ENCODE peak calls at places on chromosomes 4 and X, in eight cellular contexts. One of them, this sample, is unnamed.

GRCh38 chr4:5865896-5866599 is 26.8 kb downstream of the CRMP1 start:
- DNase-seq in uterus: no peak
- DNase-seq in GM12892: no peak
- DNase-seq in tibial nerve: no peak
- DNase-seq in NB4: peak; percentile 75
- DNase-seq in ovary: no peak
- DNase-seq in thyroid gland: no peak
- DNase-seq in HCT116: no peak
- DNase-seq in this sample: no peak

GRCh38 chr4:6873792-6874461 is 35.7 kb upstream of the TBC1D14 start:
- DNase-seq in GM12892: no peak
- DNase-seq in ovary: peak; percentile 79
- DNase-seq in NB4: peak; percentile 81
- DNase-seq in tibial nerve: peak; percentile 55
- DNase-seq in thyroid gland: peak; percentile 72
- DNase-seq in uterus: peak; percentile 67
- DNase-seq in HCT116: peak; percentile 51
- DNase-seq in this sample: peak; percentile 89

GRCh38 chrX:41332408-41332987 is 1.5 kb upstream of the DDX3X start:
- DNase-seq in NB4: peak; percentile 67
- DNase-seq in thyroid gland: peak; percentile 34
- DNase-seq in ovary: no peak
- DNase-seq in HCT116: no peak
- DNase-seq in uterus: peak; percentile 60
- DNase-seq in GM12892: no peak
- DNase-seq in tibial nerve: no peak
- DNase-seq in this sample: peak; percentile 63

GRCh38 chr4:53514509-53514908 is 76.8 kb downstream of the LNX1 start:
- DNase-seq in GM12892: no peak
- DNase-seq in ovary: no peak
- DNase-seq in thyroid gland: no peak
- DNase-seq in tibial nerve: no peak
- DNase-seq in HCT116: no peak
- DNase-seq in uterus: no peak
- DNase-seq in NB4: no peak
- DNase-seq in this sample: no peak

GRCh38 chrX:32448320-32448719 is 763.0 kb downstream of the DMD start:
- DNase-seq in thyroid gland: no peak
- DNase-seq in uterus: no peak
- DNase-seq in HCT116: no peak
- DNase-seq in ovary: no peak
- DNase-seq in tibial nerve: no peak
- DNase-seq in NB4: peak; percentile 63
- DNase-seq in GM12892: no peak
- DNase-seq in this sample: no peak

GRCh38 chr4:173448557-173448918 is 49.6 kb upstream of the SCRG1 start:
- DNase-seq in NB4: no peak
- DNase-seq in ovary: no peak
- DNase-seq in tibial nerve: no peak
- DNase-seq in GM12892: no peak
- DNase-seq in thyroid gland: no peak
- DNase-seq in uterus: no peak
- DNase-seq in HCT116: no peak
- DNase-seq in this sample: no peak

GRCh38 chrX:127943570-127943969 is 108.6 kb downstream of the ACTRT1 start:
- DNase-seq in thyroid gland: no peak
- DNase-seq in uterus: no peak
- DNase-seq in GM12892: no peak
- DNase-seq in HCT116: no peak
- DNase-seq in ovary: no peak
- DNase-seq in NB4: no peak
- DNase-seq in tibial nerve: no peak
- DNase-seq in this sample: no peak

GRCh38 chr4:52984469-52984868 is 122.4 kb downstream of the RASL11B start:
- DNase-seq in uterus: no peak
- DNase-seq in GM12892: no peak
- DNase-seq in NB4: no peak
- DNase-seq in ovary: no peak
- DNase-seq in thyroid gland: no peak
- DNase-seq in HCT116: no peak
- DNase-seq in tibial nerve: no peak
- DNase-seq in this sample: no peak

GRCh38 chr4:66169341-66169740 is 499.1 kb upstream of the EPHA5 start:
- DNase-seq in tibial nerve: no peak
- DNase-seq in NB4: no peak
- DNase-seq in thyroid gland: no peak
- DNase-seq in uterus: no peak
- DNase-seq in HCT116: no peak
- DNase-seq in ovary: no peak
- DNase-seq in GM12892: no peak
- DNase-seq in this sample: no peak

GRCh38 chr4:183261953-183262775 is 57.9 kb downstream of the CLDN22 start:
- DNase-seq in NB4: peak; percentile 82
- DNase-seq in GM12892: no peak
- DNase-seq in tibial nerve: peak; percentile 75
- DNase-seq in HCT116: peak; percentile 56
- DNase-seq in uterus: peak; percentile 80
- DNase-seq in thyroid gland: peak; percentile 82
- DNase-seq in ovary: peak; percentile 84
- DNase-seq in this sample: peak; percentile 89

GRCh38 chr4:47631161-47631560 is 146.1 kb downstream of the ATP10D start:
- DNase-seq in HCT116: no peak
- DNase-seq in thyroid gland: no peak
- DNase-seq in tibial nerve: no peak
- DNase-seq in NB4: no peak
- DNase-seq in GM12892: no peak
- DNase-seq in ovary: no peak
- DNase-seq in uterus: no peak
- DNase-seq in this sample: no peak

GRCh38 chrX:40622741-40623536 is at the start of gene MPC1L:
- DNase-seq in NB4: no peak
- DNase-seq in tibial nerve: no peak
- DNase-seq in GM12892: no peak
- DNase-seq in ovary: no peak
- DNase-seq in HCT116: no peak
- DNase-seq in uterus: no peak
- DNase-seq in thyroid gland: no peak
- DNase-seq in this sample: no peak

DNA sequence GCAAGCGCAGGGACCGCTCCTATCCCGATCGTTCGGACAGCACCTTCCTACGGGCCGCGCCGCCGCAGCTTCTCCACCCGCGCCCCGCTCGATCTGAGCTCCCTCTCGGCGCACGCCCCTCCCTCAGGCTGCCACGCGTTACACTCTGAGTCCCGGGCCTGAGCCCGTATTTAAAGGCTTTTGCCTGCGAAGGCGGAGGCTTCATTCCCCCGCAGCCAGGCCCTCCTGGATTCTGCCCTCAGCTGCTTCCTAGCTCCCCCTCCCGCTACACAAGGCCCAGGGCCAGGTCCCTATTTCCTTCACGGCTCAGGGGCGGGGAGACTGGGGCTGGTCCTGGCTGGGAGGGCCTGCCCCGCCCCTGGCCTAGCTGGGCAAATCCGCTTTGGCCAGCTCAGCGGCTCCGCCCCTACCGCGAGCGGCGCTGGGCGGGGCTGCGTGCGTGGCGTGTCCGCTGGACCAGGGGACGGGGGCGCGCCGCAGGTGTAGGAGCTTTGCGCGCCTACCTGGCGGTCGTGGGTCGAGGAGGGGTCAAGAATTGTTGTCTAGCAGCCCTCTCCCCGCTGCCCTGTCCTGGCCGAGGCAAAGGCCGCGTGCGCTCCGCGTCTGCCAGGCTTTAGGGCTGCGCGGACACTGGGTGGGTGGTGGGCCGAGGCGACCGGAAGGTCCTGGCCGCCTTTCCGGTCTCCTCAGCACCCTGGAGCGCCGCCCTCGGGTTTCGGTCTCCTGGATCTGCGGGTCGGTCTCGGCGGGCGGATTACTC is at the start of gene UGDH:
- DNase-seq in NB4: peak; percentile 99
- DNase-seq in thyroid gland: peak; percentile 99
- DNase-seq in HCT116: peak; percentile 91
- DNase-seq in GM12892: peak; percentile 97
- DNase-seq in uterus: peak; percentile 97
- DNase-seq in ovary: peak; percentile 98
- DNase-seq in tibial nerve: peak; percentile 94
- DNase-seq in this sample: peak; percentile 95
- TF ChIP-seq POLR2A in NB4: peak; percentile 95
- TF ChIP-seq POLR2A in thyroid gland: peak; percentile 98
- TF ChIP-seq POLR2A in HCT116: peak; percentile 48
- TF ChIP-seq POLR2A in GM12892: peak; percentile 93
- TF ChIP-seq POLR2A in uterus: peak; percentile 84
- TF ChIP-seq POLR2A in ovary: peak; percentile 98
- TF ChIP-seq POLR2A in tibial nerve: peak; percentile 67
- TF ChIP-seq POLR2A in this sample: peak; percentile 69

GRCh38 chr4:20698820-20699219 is 1.4 kb upstream of the PACRGL start:
- DNase-seq in uterus: no peak
- DNase-seq in thyroid gland: no peak
- DNase-seq in GM12892: no peak
- DNase-seq in ovary: no peak
- DNase-seq in HCT116: no peak
- DNase-seq in tibial nerve: no peak
- DNase-seq in NB4: peak; percentile 23
- DNase-seq in this sample: peak; percentile 45

GRCh38 chr4:20696815-20697214 is 3.4 kb upstream of the PACRGL start:
- DNase-seq in uterus: no peak
- DNase-seq in tibial nerve: no peak
- DNase-seq in thyroid gland: no peak
- DNase-seq in ovary: no peak
- DNase-seq in HCT116: no peak
- DNase-seq in NB4: no peak
- DNase-seq in GM12892: no peak
- DNase-seq in this sample: no peak

GRCh38 chr4:20698382-20698781 is 1.9 kb upstream of the PACRGL start:
- DNase-seq in HCT116: no peak
- DNase-seq in NB4: peak; percentile 83
- DNase-seq in thyroid gland: no peak
- DNase-seq in GM12892: no peak
- DNase-seq in ovary: no peak
- DNase-seq in uterus: no peak
- DNase-seq in tibial nerve: no peak
- DNase-seq in this sample: peak; percentile 41

DNA sequence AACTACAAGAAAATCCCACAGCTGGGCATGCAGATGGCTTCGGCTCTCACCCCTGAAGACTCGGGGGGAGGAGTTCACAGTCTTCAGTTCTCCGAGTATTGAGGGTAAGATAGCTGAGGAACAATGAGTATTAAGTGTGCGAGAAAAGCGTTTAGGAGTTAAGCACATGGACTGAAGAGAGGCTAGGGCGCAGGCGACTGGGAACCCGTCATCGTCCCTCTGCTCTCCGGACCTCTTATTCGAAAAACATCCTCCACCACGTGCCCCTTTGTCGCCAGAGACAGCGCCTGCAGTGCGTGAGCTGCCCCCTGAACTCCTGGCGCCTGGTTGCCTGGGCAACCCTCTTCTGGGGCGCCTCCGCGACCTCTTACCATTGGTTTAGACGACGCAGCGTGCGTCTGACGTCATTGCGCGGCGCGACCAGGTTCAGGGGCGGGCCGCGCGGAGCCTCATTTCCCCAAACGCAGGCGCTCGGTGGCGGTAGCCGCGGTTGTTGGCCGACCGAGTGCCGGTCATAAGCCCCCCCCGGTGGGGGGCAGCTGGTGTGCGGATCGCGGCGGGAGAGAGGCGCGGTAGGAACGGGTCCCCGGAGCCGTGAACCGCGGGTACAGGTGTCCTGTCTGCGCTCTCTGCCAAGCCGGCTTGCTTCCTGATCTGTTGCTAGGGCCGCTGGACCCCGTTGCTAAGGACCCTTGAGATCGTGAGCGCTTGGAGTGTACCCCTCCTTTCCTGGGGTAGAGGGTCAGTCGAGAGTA is at the start of gene PACRGL:
- DNase-seq in uterus: peak; percentile 91
- DNase-seq in NB4: peak; percentile 97
- DNase-seq in tibial nerve: peak; percentile 89
- DNase-seq in thyroid gland: peak; percentile 96
- DNase-seq in ovary: peak; percentile 95
- DNase-seq in HCT116: peak; percentile 88
- DNase-seq in GM12892: peak; percentile 60
- DNase-seq in this sample: peak; percentile 95
- TF ChIP-seq POLR2A in uterus: peak; percentile 45
- TF ChIP-seq POLR2A in NB4: peak; percentile 68
- TF ChIP-seq POLR2A in tibial nerve: peak; percentile 29
- TF ChIP-seq POLR2A in thyroid gland: peak; percentile 71
- TF ChIP-seq POLR2A in ovary: peak; percentile 26
- TF ChIP-seq POLR2A in HCT116: peak; percentile 67
- TF ChIP-seq POLR2A in GM12892: peak; percentile 60
- TF ChIP-seq POLR2A in this sample: peak; percentile 78

DNA sequence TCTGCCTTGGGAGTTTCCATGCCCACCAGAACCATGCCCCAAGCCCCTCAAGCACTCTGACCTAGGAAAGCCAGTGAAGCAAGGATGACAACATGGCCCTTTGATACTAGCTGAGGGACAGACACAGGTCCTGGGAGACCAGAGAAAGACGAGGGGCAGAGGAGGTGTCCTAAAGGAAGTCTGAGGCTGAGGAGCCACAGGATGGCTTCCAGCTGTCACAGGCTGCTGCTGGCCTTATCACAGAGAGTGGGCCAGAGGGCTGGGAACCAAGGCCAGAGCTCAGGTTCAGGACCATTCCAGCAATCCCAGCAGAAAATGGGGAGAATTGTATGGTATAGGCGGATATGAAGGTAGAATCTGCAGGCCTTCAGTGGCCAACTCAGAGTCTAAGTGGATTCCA is 31.7 kb upstream of the MSANTD1 start:
- DNase-seq in uterus: no peak
- DNase-seq in NB4: no peak
- DNase-seq in ovary: peak; percentile 1
- DNase-seq in tibial nerve: no peak
- DNase-seq in GM12892: no peak
- DNase-seq in HCT116: no peak
- DNase-seq in thyroid gland: no peak
- DNase-seq in this sample: no peak
- TF ChIP-seq POLR2A in uterus: no peak
- TF ChIP-seq POLR2A in NB4: no peak
- TF ChIP-seq POLR2A in ovary: no peak
- TF ChIP-seq POLR2A in tibial nerve: no peak
- TF ChIP-seq POLR2A in GM12892: no peak
- TF ChIP-seq POLR2A in HCT116: no peak
- TF ChIP-seq POLR2A in thyroid gland: no peak
- TF ChIP-seq POLR2A in this sample: no peak

DNA sequence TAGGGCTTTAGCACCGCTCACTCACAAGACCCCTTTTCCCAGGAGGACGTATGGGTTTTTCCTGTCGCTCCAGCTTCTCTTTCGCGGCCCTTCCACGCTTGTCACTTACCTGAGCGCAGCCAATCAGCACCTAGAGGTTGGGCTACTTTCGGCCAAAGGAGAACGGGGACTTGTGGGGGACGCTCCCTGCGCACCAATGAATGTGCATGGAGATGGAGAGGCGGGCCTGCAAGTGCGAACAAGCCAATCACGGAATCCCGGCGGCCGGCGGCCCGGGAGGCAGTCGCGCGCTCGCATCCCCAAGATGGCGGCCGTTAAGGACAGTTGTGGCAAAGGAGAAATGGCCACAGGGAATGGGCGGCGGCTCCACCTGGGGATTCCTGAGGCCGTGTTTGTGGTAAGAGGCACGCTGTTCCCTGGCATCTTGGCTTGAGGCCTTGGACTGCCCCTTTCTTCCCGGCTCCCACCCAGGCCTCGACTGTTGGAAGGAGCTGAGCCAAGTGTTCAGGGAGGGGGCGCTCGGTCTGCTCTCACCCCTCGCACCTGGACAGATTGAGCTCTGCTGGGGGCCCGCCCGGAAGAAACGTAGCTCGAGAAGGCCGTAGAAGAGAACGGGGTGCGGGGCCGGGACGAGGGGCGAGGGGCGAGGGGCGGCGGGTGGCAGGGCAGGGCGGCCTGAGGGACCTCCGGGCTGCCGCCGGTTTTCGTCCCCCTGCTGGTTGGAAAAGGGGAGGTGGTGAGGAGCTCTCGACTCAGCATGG is at the start of gene VBP1:
- DNase-seq in ovary: peak; percentile 88
- DNase-seq in HCT116: peak; percentile 88
- DNase-seq in GM12892: peak; percentile 58
- DNase-seq in uterus: peak; percentile 91
- DNase-seq in thyroid gland: peak; percentile 92
- DNase-seq in tibial nerve: peak; percentile 70
- DNase-seq in NB4: peak; percentile 97
- DNase-seq in this sample: peak; percentile 95
- TF ChIP-seq POLR2A in ovary: peak; percentile 41
- TF ChIP-seq POLR2A in HCT116: no peak
- TF ChIP-seq POLR2A in GM12892: peak; percentile 67
- TF ChIP-seq POLR2A in uterus: no peak
- TF ChIP-seq POLR2A in thyroid gland: peak; percentile 67
- TF ChIP-seq POLR2A in tibial nerve: no peak
- TF ChIP-seq POLR2A in NB4: peak; percentile 53
- TF ChIP-seq POLR2A in this sample: peak; percentile 83

This sample was measured in erythroblast.